ENCODE peak calls at places on chromosomes 6 and 20, in eight cellular contexts. J is brain microvascular endothelial cell, T is astrocyte of the spinal cord, P is lower leg skin, I is cardiac fibroblast, F is pancreas, S is fibroblast of mammary gland, N is AG10803. L is an unnamed sample.

GRCh38 chr20:40953856-40954255 is 74.8 kb upstream of the TOP1 start:
- DNase-seq in S (peak), P (no peak), J (no peak), I (peak), F (no peak), N (peak), T (peak), L (peak)

GRCh38 chr20:5770987-5771318 is 20.8 kb downstream of the SHLD1 start:
- DNase-seq in J (no peak), T (no peak), N (no peak), P (no peak), S (no peak), F (no peak), I (no peak), L (no peak)

GRCh38 chr20:15257471-15257870 is 920.1 kb upstream of the FLRT3 start:
- DNase-seq in J (no peak), T (no peak), I (no peak), P (no peak), S (no peak), F (no peak), N (no peak), L (no peak)

GRCh38 chr6:128655978-128656498 is 135.6 kb upstream of the PTPRK start:
- DNase-seq in P (no peak), J (peak), F (no peak), S (peak), T (peak), I (peak), N (peak), L (no peak)

GRCh38 chr6:144075187-144075586 is 20.2 kb downstream of the SF3B5 start:
- DNase-seq in P (no peak), F (no peak), T (no peak), J (no peak), I (no peak), S (no peak), N (no peak), L (no peak)

GRCh38 chr20:41316602-41317535 is 662 bp downstream of the ZHX3 start:
- DNase-seq in S (peak), F (peak), J (peak), I (peak), P (peak), N (peak), T (peak), L (peak)

GRCh38 chr20:63101781-63102719 is 95.3 kb upstream of the BHLHE23 start:
- DNase-seq in P (peak), N (peak), I (peak), T (peak), F (no peak), S (peak), J (peak), L (no peak)

GRCh38 chr6:148471624-148472494 is 129.2 kb downstream of the SASH1 start:
- DNase-seq in P (no peak), I (peak), S (no peak), J (peak), F (no peak), N (peak), T (peak), L (peak)

GRCh38 chr6:32178547-32179440 is 589 bp downstream of the RNF5 start:
- DNase-seq in S (no peak), J (no peak), F (no peak), T (no peak), I (no peak), N (no peak), P (peak), L (no peak)

GRCh38 chr6:157314705-157315321 is 8.5 kb downstream of the TMEM242 start:
- DNase-seq in P (no peak), T (peak), I (peak), F (no peak), N (peak), J (peak), S (peak), L (no peak)

GRCh38 chr6:34248727-34249468 is at the start of gene SMIM29:
- DNase-seq in I (peak), S (peak), J (peak), P (peak), T (peak), F (peak), N (peak), L (no peak)

GRCh38 chr6:26172496-26172958 is 85.3 kb downstream of the HFE start:
- DNase-seq in T (peak), N (peak), S (peak), F (no peak), I (peak), J (no peak), P (peak), L (no peak)

GRCh38 chr6:129929433-129929832 is 68.3 kb upstream of the TMEM244 start:
- DNase-seq in P (no peak), F (no peak), N (peak), S (peak), I (peak), T (peak), J (peak), L (no peak)

GRCh38 chr6:42075159-42075838 is 25.0 kb downstream of the TAF8 start:
- DNase-seq in P (peak), F (peak), T (peak), N (peak), I (peak), S (peak), J (peak), L (no peak)

GRCh38 chr6:166988674-166989201 is 10.5 kb upstream of the CEP43 start:
- DNase-seq in I (no peak), F (no peak), T (no peak), N (no peak), P (no peak), J (no peak), S (no peak), L (no peak)

GRCh38 chr6:15763827-15764226 is 101.0 kb upstream of the DTNBP1 start:
- DNase-seq in F (peak), I (peak), T (peak), J (peak), S (peak), N (peak), P (no peak), L (no peak)

GRCh38 chr6:128303870-128304269 is 216.5 kb downstream of the PTPRK start:
- DNase-seq in I (peak), S (peak), P (no peak), T (no peak), F (no peak), J (no peak), N (peak), L (no peak)

GRCh38 chr20:10115021-10115420 is 80.2 kb downstream of the ANKEF1 start:
- DNase-seq in I (peak), S (peak), T (peak), F (no peak), P (no peak), N (peak), J (peak), L (no peak)

GRCh38 chr6:30960907-30961673 is 20.3 kb downstream of the MUCL3 start:
- DNase-seq in N (peak), S (no peak), I (peak), T (peak), P (no peak), F (no peak), J (peak), L (no peak)

GRCh38 chr6:70338775-70339174 is 35.9 kb upstream of the COL9A1 start:
- DNase-seq in N (no peak), J (no peak), I (no peak), F (no peak), P (no peak), S (no peak), T (no peak), L (no peak)

GRCh38 chr20:62062661-62063600 is 2.8 kb downstream of the TAF4 start:
- DNase-seq in P (no peak), I (no peak), S (no peak), F (no peak), N (no peak), J (no peak), T (no peak), L (no peak)

GRCh38 chr6:14270142-14270893 is 152.7 kb downstream of the CD83 start:
- DNase-seq in P (no peak), T (no peak), F (no peak), N (no peak), S (no peak), I (no peak), J (no peak), L (no peak)

GRCh38 chr6:156068870-156069269 is 613.2 kb upstream of the NOX3 start:
- DNase-seq in F (no peak), N (no peak), P (no peak), J (no peak), S (no peak), I (no peak), T (no peak), L (no peak)

GRCh38 chr6:38802497-38802896 is 87.4 kb downstream of the DNAH8 start:
- DNase-seq in P (no peak), N (no peak), I (no peak), T (no peak), F (no peak), J (no peak), S (no peak), L (no peak)

GRCh38 chr6:132511159-132511835 is 1.6 kb downstream of the STX7 start:
- DNase-seq in F (no peak), T (no peak), N (no peak), I (peak), S (peak), J (no peak), P (no peak), L (no peak)

GRCh38 chr20:1322511-1323245 is 6.3 kb downstream of the SDCBP2 start:
- DNase-seq in P (peak), I (peak), T (peak), F (no peak), J (peak), N (peak), S (peak), L (no peak)

GRCh38 chr6:92767101-92767500 is 652.3 kb downstream of the EPHA7 start:
- DNase-seq in S (no peak), N (no peak), T (no peak), P (no peak), F (no peak), J (no peak), I (no peak), L (no peak)

GRCh38 chr6:12328701-12329100 is 38.5 kb downstream of the EDN1 start:
- DNase-seq in N (no peak), P (no peak), T (no peak), F (no peak), I (peak), J (no peak), S (no peak), L (no peak)

GRCh38 chr6:34447915-34448314 is 18.0 kb upstream of the PACSIN1 start:
- DNase-seq in P (no peak), T (no peak), F (no peak), J (no peak), I (no peak), S (no peak), N (no peak), L (no peak)

GRCh38 chr20:63360850-63361497 is at the start of gene CHRNA4:
- DNase-seq in S (no peak), N (no peak), P (no peak), J (no peak), F (no peak), I (no peak), T (no peak), L (no peak)

GRCh38 chr6:15843764-15844163 is 180.9 kb upstream of the DTNBP1 start:
- DNase-seq in J (no peak), F (no peak), I (no peak), S (no peak), T (no peak), N (no peak), P (no peak), L (no peak)

GRCh38 chr6:53437557-53438202 is 88.9 kb upstream of the ELOVL5 start:
- DNase-seq in P (no peak), F (peak), S (peak), J (peak), T (peak), I (peak), N (peak), L (no peak)

GRCh38 chr20:39429716-39430115 is 467.6 kb downstream of the DHX35 start:
- DNase-seq in F (no peak), P (no peak), T (no peak), N (no peak), J (no peak), I (no peak), S (peak), L (no peak)
- TF ChIP-seq CTCF in F (no peak), P (no peak), T (peak), N (peak), J (no peak), I (no peak), S (peak), L (no peak)

GRCh38 chr20:43191946-43192847 is 2.5 kb upstream of the PTPRT start:
- DNase-seq in T (no peak), S (no peak), I (no peak), N (no peak), F (peak), J (no peak), P (no peak), L (no peak)
- TF ChIP-seq CTCF in T (peak), S (peak), I (peak), N (peak), F (peak), J (peak), P (no peak), L (no peak)

GRCh38 chr20:50267866-50268219 is 77.2 kb downstream of the CEBPB start:
- DNase-seq in S (no peak), P (no peak), J (no peak), I (no peak), T (no peak), F (no peak), N (no peak), L (no peak)
- TF ChIP-seq CTCF in S (no peak), P (no peak), J (no peak), I (no peak), T (no peak), F (no peak), N (no peak), L (no peak)

GRCh38 chr6:139080255-139080920 is 51.8 kb downstream of the ABRACL start:
- DNase-seq in P (no peak), I (peak), S (no peak), N (peak), T (peak), J (peak), F (no peak), L (no peak)
- TF ChIP-seq CTCF in P (no peak), I (no peak), S (no peak), N (no peak), T (no peak), J (no peak), F (no peak), L (no peak)

GRCh38 chr20:43862438-43862837 is 52.2 kb upstream of the TOX2 start:
- DNase-seq in P (no peak), N (no peak), I (no peak), F (no peak), T (no peak), J (no peak), S (no peak), L (no peak)
- TF ChIP-seq CTCF in P (no peak), N (no peak), I (no peak), F (no peak), T (no peak), J (no peak), S (no peak), L (no peak)

GRCh38 chr6:100449239-100449691 is 15.5 kb downstream of the SIM1 start:
- DNase-seq in I (no peak), N (no peak), T (no peak), J (no peak), P (no peak), S (no peak), F (no peak), L (no peak)

GRCh38 chr6:100446922-100447899 is 17.5 kb downstream of the SIM1 start:
- DNase-seq in J (no peak), S (no peak), I (peak), P (no peak), N (no peak), T (peak), F (no peak), L (no peak)

GRCh38 chr6:100447900-100448700 is 16.6 kb downstream of the SIM1 start:
- DNase-seq in P (no peak), S (no peak), N (no peak), I (no peak), F (no peak), J (no peak), T (no peak), L (no peak)

GRCh38 chr6:100445512-100445911 is 19.2 kb downstream of the SIM1 start:
- DNase-seq in I (no peak), N (no peak), P (no peak), T (no peak), S (no peak), F (no peak), J (no peak), L (no peak)

DNA sequence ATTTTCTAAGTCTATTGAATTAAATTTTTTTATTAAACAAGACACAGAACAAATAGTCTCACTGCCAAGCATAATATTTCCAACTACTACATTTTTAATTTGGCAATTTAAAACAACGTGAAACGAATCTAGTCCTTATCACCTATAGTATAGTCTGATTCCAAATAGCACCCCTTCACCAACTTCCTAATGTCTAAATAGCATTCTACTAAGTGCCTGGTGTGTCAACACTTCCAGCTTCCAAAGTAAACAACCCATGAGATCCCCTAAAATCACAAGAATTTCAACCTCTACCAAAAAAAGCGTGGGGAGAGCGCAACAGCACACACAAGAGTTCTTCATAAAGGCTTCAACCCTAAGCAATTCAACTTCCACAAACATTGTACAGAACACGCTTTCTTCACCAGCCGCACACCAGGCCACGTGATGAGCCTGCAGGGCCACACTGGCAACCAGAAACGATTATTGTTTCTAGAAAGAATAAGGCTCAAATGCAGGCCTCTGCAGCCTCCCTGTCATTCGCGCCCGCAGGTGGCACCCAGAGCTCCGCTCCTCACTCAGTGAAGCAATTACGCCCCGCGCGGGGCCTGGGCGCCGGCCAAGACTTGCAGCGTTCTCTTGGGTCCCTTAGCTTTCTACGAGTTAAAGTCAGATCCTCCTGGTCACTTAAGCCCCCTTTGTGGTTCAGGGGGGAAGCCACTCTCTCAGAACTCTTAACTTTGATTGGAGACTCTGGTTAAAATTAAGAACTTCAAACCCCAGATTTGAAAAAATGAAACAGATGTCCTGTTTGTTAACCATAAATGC is 18.4 kb downstream of the SIM1 start:
- DNase-seq in P (no peak), S (no peak), N (no peak), J (no peak), F (no peak), T (no peak), I (no peak), L (no peak)
- TF ChIP-seq CTCF in P (no peak), S (no peak), N (no peak), J (no peak), F (no peak), T (no peak), I (no peak), L (no peak)